ENCODE peak calls at places on chromosomes 1 and 21, in nine cellular contexts. Q is mucosa of descending colon, V is heart left ventricle, T is mesothelial cell of epicardium, C is bronchial epithelial cell, S is GM13977, R is neural crest cell, F is WTC11, W is spleen. Y is an unnamed sample.

GRCh38 chr1:9251501-9251900 is 16.9 kb downstream of the H6PD start:
- DNase-seq in Q (no peak), V (no peak), T (no peak), C (no peak), S (no peak), R (no peak), F (no peak), W (peak), Y (no peak)

GRCh38 chr1:195637474-195637873 is 970.8 kb downstream of the KCNT2 start:
- DNase-seq in Q (no peak), V (no peak), T (no peak), C (peak), S (no peak), R (no peak), F (no peak), W (no peak), Y (no peak)

GRCh38 chr1:53890522-53890941 is 935 bp upstream of the YIPF1 start:
- DNase-seq in Q (no peak), V (no peak), T (no peak), C (peak), S (no peak), R (no peak), F (no peak), W (no peak), Y (no peak)

GRCh38 chr1:228939001-228939691 is 203.9 kb downstream of the RHOU start:
- DNase-seq in Q (no peak), V (no peak), T (no peak), C (no peak), S (no peak), R (no peak), F (no peak), W (no peak), Y (no peak)

GRCh38 chr21:41321211-41321907 is 4.8 kb downstream of the FAM3B start:
- DNase-seq in Q (no peak), V (no peak), T (no peak), C (no peak), S (no peak), R (no peak), F (no peak), W (no peak), Y (no peak)

GRCh38 chr1:66182551-66183178 is 351.3 kb upstream of the SGIP1 start:
- DNase-seq in Q (no peak), V (no peak), T (no peak), C (peak), S (no peak), R (no peak), F (no peak), W (no peak), Y (no peak)

GRCh38 chr1:168819668-168820067 is 90.7 kb upstream of the DPT start:
- DNase-seq in Q (no peak), V (no peak), T (no peak), C (no peak), S (no peak), R (no peak), F (no peak), W (no peak), Y (no peak)

GRCh38 chr21:33026299-33026858 is 644 bp downstream of the OLIG2 start:
- DNase-seq in Q (no peak), V (no peak), T (no peak), C (no peak), S (peak), R (no peak), F (no peak), W (no peak), Y (no peak)

GRCh38 chr1:1144122-1144842 is 28.4 kb upstream of the C1orf159 start:
- DNase-seq in Q (peak), V (no peak), T (no peak), C (peak), S (peak), R (no peak), F (peak), W (peak), Y (peak)

GRCh38 chr1:59755084-59755685 is 59.6 kb upstream of the HOOK1 start:
- DNase-seq in Q (no peak), V (no peak), T (no peak), C (no peak), S (no peak), R (no peak), F (no peak), W (no peak), Y (no peak)

GRCh38 chr1:22111620-22112019 is 31.3 kb downstream of the WNT4 start:
- DNase-seq in Q (peak), V (no peak), T (no peak), C (no peak), S (no peak), R (no peak), F (no peak), W (no peak), Y (no peak)

DNA sequence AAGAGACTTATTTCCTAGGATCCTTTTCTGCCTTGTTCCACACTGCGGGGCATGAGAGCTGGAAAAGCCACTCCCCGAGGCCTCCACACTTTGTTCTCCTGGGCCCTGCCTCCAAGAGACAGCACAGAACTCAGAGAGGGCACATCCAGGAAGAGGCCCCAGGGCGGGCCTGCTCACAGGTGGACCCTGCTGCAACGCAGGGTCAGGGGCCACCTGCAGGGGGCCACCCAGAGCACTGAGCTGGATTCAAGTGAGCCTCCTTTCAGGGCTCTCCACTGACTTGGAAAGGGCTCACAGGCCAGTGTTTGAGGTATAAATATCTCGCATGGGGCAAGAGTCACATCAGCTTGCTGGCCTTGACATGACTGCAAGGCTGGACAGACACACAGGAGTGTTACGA is 4.8 kb downstream of the RGS16 start:
- DNase-seq in Q (no peak), V (no peak), T (no peak), C (no peak), S (no peak), R (no peak), F (peak), W (no peak), Y (no peak)
- TF ChIP-seq CTCF in Q (no peak), V (peak), T (peak), C (peak), S (peak), R (peak), F (peak), W (no peak), Y (no peak)

GRCh38 chr1:150622219-150622975 is 7.0 kb downstream of the ENSA start:
- DNase-seq in Q (peak), V (peak), T (no peak), C (no peak), S (peak), R (no peak), F (peak), W (peak), Y (no peak)
- TF ChIP-seq CTCF in Q (no peak), V (no peak), T (no peak), C (no peak), S (no peak), R (no peak), F (no peak), W (no peak), Y (no peak)

GRCh38 chr21:31755027-31755426 is 23.1 kb upstream of the SCAF4 start:
- DNase-seq in Q (no peak), V (no peak), T (no peak), C (no peak), S (no peak), R (no peak), F (no peak), W (no peak), Y (no peak)
- TF ChIP-seq CTCF in Q (no peak), V (no peak), T (no peak), C (no peak), S (no peak), R (peak), F (no peak), W (no peak), Y (no peak)

GRCh38 chr1:93979040-93979717 is 69.9 kb upstream of the GCLM start:
- DNase-seq in Q (no peak), V (no peak), T (no peak), C (no peak), S (no peak), R (no peak), F (no peak), W (no peak), Y (no peak)

GRCh38 chr1:93980881-93981280 is 71.7 kb upstream of the GCLM start:
- DNase-seq in Q (no peak), V (no peak), T (no peak), C (no peak), S (no peak), R (no peak), F (no peak), W (no peak), Y (no peak)

GRCh38 chr1:93979718-93980319 is 70.6 kb upstream of the GCLM start:
- DNase-seq in Q (no peak), V (no peak), T (no peak), C (peak), S (no peak), R (no peak), F (no peak), W (no peak), Y (no peak)

GRCh38 chr1:93977546-93977945 is 68.3 kb upstream of the GCLM start:
- DNase-seq in Q (no peak), V (no peak), T (no peak), C (peak), S (no peak), R (no peak), F (no peak), W (no peak), Y (no peak)

GRCh38 chr1:93980320-93980744 is 71.1 kb upstream of the GCLM start:
- DNase-seq in Q (no peak), V (no peak), T (no peak), C (no peak), S (peak), R (no peak), F (peak), W (no peak), Y (no peak)
- TF ChIP-seq CTCF in Q (no peak), V (no peak), T (peak), C (peak), S (peak), R (peak), F (peak), W (no peak), Y (no peak)

GRCh38 chr1:29255134-29255666 is 18.9 kb downstream of the PTPRU start:
- DNase-seq in Q (no peak), V (no peak), T (no peak), C (no peak), S (no peak), R (no peak), F (no peak), W (peak), Y (no peak)

GRCh38 chr1:29251164-29252130 is 15.1 kb downstream of the PTPRU start:
- DNase-seq in Q (no peak), V (no peak), T (no peak), C (no peak), S (no peak), R (no peak), F (no peak), W (peak), Y (no peak)

GRCh38 chr1:29249951-29250581 is 13.7 kb downstream of the PTPRU start:
- DNase-seq in Q (no peak), V (no peak), T (no peak), C (no peak), S (no peak), R (no peak), F (no peak), W (peak), Y (no peak)

GRCh38 chr1:29254346-29254745 is 18.0 kb downstream of the PTPRU start:
- DNase-seq in Q (no peak), V (no peak), T (no peak), C (peak), S (no peak), R (no peak), F (no peak), W (no peak), Y (no peak)

DNA sequence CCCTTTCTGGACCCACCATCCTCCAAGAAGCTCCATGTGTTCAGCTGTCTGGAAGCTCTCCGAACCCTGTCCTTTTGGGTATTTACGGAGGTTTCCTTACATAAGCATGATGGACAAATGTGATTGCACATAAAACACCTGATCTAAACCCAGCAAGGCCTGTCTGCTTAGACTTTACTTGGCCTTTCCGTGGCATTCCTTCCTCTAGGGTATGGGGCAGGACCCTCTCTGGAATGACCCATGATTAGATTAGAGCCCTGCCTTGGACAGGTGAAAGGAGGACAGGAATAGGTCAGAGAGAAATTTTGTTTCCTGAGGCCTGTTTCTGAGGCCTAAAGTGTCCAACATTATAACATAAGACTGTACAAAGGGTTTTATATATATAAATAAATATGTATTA is 16.9 kb downstream of the PTPRU start:
- DNase-seq in Q (no peak), V (no peak), T (no peak), C (no peak), S (no peak), R (no peak), F (no peak), W (no peak), Y (no peak)
- TF ChIP-seq CTCF in Q (no peak), V (no peak), T (no peak), C (no peak), S (no peak), R (no peak), F (no peak), W (no peak), Y (no peak)

DNA sequence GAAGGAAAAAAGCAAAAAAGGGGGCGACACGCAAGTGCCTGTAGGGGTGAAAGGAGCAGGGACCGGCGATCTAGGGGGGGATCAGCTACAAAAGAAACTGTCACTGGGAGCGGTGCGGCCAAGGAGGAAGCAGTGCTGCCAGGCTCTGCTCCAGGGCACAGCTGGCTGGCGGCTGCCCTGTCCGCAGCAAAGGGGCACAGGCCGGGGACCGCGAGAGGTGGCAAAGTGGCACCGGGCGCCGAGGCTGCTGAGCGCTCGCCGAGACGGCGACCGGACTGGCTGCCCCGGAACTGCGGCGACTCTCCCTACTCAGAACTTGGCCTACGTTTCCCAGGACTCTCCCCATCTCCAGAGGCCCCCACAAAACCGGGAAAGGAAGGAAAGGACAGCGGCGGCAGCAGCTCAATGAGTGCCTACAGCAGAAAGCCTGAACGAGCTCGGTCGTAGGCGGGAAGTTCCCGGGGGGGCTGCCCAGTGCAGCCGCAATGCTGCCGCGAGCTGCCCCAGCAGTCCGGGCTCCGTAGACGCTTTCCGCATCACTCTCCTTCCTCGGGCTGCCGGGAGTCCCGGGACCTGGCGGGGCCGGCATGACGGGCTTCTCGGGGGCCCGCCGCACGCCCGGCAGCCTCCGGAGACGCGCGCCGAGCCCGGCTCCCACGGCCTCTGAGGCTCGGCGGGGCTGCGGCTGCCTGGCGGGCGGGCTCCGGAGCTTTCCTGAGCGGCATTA is 998 bp upstream of the CDKN2C start:
- DNase-seq in Q (peak), V (peak), T (no peak), C (peak), S (peak), R (peak), F (peak), W (peak), Y (peak)
- TF ChIP-seq CTCF in Q (no peak), V (no peak), T (no peak), C (no peak), S (no peak), R (no peak), F (no peak), W (no peak), Y (no peak)

GRCh38 chr1:156155760-156156495 is 2.5 kb downstream of the SEMA4A start:
- DNase-seq in Q (no peak), V (no peak), T (no peak), C (no peak), S (no peak), R (no peak), F (no peak), W (no peak), Y (no peak)

GRCh38 chr1:156152628-156153027 is 757 bp upstream of the SEMA4A start:
- DNase-seq in Q (no peak), V (no peak), T (no peak), C (no peak), S (no peak), R (no peak), F (no peak), W (no peak), Y (no peak)

GRCh38 chr1:156151093-156151688 is 2.2 kb upstream of the SEMA4A start:
- DNase-seq in Q (no peak), V (no peak), T (no peak), C (peak), S (no peak), R (no peak), F (no peak), W (peak), Y (peak)

GRCh38 chr1:156153362-156153761 is at the start of gene SEMA4A:
- DNase-seq in Q (peak), V (no peak), T (no peak), C (peak), S (no peak), R (no peak), F (no peak), W (no peak), Y (no peak)

DNA sequence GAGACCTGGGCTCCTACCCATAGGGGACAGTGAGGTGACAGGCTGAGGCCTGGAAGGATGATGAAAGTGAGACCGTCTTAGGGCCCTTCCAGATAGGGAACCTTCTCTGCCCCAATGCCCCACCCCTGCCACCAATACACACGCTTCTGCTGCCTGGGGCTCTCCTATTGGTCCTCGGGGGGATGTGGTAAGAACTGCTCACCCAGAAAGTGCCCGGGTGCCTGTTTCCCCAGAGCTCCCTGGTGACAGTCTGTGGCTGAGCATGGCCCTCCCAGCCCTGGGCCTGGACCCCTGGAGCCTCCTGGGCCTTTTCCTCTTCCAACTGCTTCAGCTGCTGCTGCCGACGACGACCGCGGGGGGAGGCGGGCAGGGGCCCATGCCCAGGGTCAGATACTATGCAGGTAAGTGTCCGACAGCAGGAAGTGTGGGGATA is 948 bp downstream of the SEMA4A start:
- DNase-seq in Q (no peak), V (no peak), T (no peak), C (no peak), S (peak), R (no peak), F (no peak), W (peak), Y (peak)
- TF ChIP-seq CTCF in Q (no peak), V (no peak), T (no peak), C (no peak), S (no peak), R (no peak), F (no peak), W (no peak), Y (no peak)